ENCODE peak calls at places on chromosomes 3 and 15, in seven cellular contexts. F is HFF-Myc, H is AG04449, U is GM10248, O is pancreas, C is upper lobe of right lung, I is HepG2. L is an unnamed sample.
A peak's percentile ranks its signal among the peaks of the same experiment; 100 is the strongest.

GRCh38 chr15:55106155-55106554 is 90.6 kb downstream of the RSL24D1 start:
- DNase-seq in U (no peak), I (no peak), O (no peak), H (no peak), F (no peak), C (no peak), L (no peak)

GRCh38 chr15:77811270-77811669 is 178.6 kb upstream of the LINGO1 start:
- DNase-seq in H (no peak), C (no peak), F (no peak), U (no peak), O (no peak), I (no peak), L (no peak)

GRCh38 chr3:126342991-126343661 is 14.1 kb downstream of the KLF15 start:
- DNase-seq in H (no peak), C (peak; percentile 52), I (peak; percentile 41), U (no peak), F (no peak), O (peak; percentile 35), L (no peak)

GRCh38 chr3:22236490-22237271 is 485.7 kb upstream of the ZNF385D start:
- DNase-seq in C (no peak), H (no peak), I (no peak), U (no peak), F (no peak), O (no peak), L (no peak)

GRCh38 chr3:176078916-176079315 is 1118.4 kb downstream of the TBL1XR1 start:
- DNase-seq in C (no peak), O (no peak), U (no peak), H (peak; percentile 73), F (peak; percentile 10), I (no peak), L (no peak)

GRCh38 chr15:39444729-39445470 is 136.0 kb upstream of the THBS1 start:
- DNase-seq in I (no peak), C (no peak), U (no peak), F (no peak), H (no peak), O (no peak), L (no peak)

GRCh38 chr3:4907647-4908046 is 71.6 kb upstream of the BHLHE40 start:
- DNase-seq in U (no peak), O (no peak), H (no peak), C (no peak), F (no peak), I (no peak), L (no peak)

GRCh38 chr15:95558131-95558530 is 772.4 kb upstream of the NR2F2 start:
- DNase-seq in C (no peak), H (no peak), F (no peak), U (no peak), O (no peak), I (no peak), L (no peak)

GRCh38 chr3:49296781-49297420 is 19.9 kb upstream of the C3orf62 start:
- DNase-seq in C (no peak), I (no peak), U (no peak), F (no peak), O (no peak), H (no peak), L (no peak)

GRCh38 chr3:42752961-42753360 is 20.1 kb downstream of the CCDC13 start:
- DNase-seq in U (no peak), C (no peak), H (no peak), F (no peak), I (no peak), O (no peak), L (no peak)

GRCh38 chr15:89136818-89137772 is 48.8 kb downstream of the ABHD2 start:
- DNase-seq in F (no peak), I (peak; percentile 95), U (no peak), H (no peak), O (no peak), C (no peak), L (no peak)

GRCh38 chr15:100115066-100115710 is 226.6 kb downstream of the ADAMTS17 start:
- DNase-seq in I (no peak), C (peak; percentile 46), H (no peak), U (no peak), O (no peak), F (no peak), L (no peak)

GRCh38 chr3:74561881-74562280 is 52.6 kb downstream of the CNTN3 start:
- DNase-seq in U (no peak), O (no peak), I (no peak), H (peak; percentile 44), C (no peak), F (no peak), L (no peak)

GRCh38 chr3:192772495-192772894 is 45.2 kb upstream of the FGF12 start:
- DNase-seq in C (no peak), O (no peak), U (peak; percentile 15), I (peak; percentile 2), F (no peak), H (peak; percentile 10), L (no peak)

GRCh38 chr3:99972380-99973104 is 141.8 kb downstream of the FILIP1L start:
- DNase-seq in U (no peak), O (no peak), F (no peak), H (no peak), I (no peak), C (no peak), L (no peak)

GRCh38 chr3:138082085-138082991 is 33.1 kb downstream of the DZIP1L start:
- DNase-seq in I (peak; percentile 22), C (no peak), F (peak; percentile 83), O (no peak), H (peak; percentile 46), U (no peak), L (no peak)

GRCh38 chr3:46946416-46946815 is 30.1 kb downstream of the CCDC12 start:
- DNase-seq in C (no peak), I (no peak), H (no peak), F (no peak), O (peak; percentile 78), U (no peak), L (no peak)

GRCh38 chr15:28084547-28084946 is 14.6 kb downstream of the OCA2 start:
- DNase-seq in H (no peak), I (no peak), U (no peak), F (no peak), O (no peak), C (no peak), L (no peak)

GRCh38 chr3:13072239-13073041 is 789 bp downstream of the IQSEC1 start:
- DNase-seq in O (no peak), U (peak; percentile 73), C (no peak), F (no peak), I (no peak), H (no peak), L (peak; percentile 80)

GRCh38 chr3:102471001-102471400 is 36.2 kb downstream of the ZPLD1 start:
- DNase-seq in O (no peak), H (no peak), F (no peak), U (no peak), I (no peak), C (no peak), L (peak; percentile 4)

GRCh38 chr15:83698294-83698693 is 44.4 kb downstream of the ADAMTSL3 start:
- DNase-seq in U (no peak), I (no peak), F (no peak), H (no peak), O (peak; percentile 22), C (no peak), L (no peak)

GRCh38 chr3:13014755-13015285 is 58.4 kb downstream of the IQSEC1 start:
- DNase-seq in U (no peak), O (no peak), H (no peak), I (no peak), F (no peak), C (no peak), L (no peak)

GRCh38 chr15:59166601-59167265 is 39.9 kb upstream of the LDHAL6B start:
- DNase-seq in O (no peak), I (no peak), U (no peak), F (no peak), H (no peak), C (peak; percentile 60), L (no peak)

GRCh38 chr15:64503197-64503596 is 42.8 kb downstream of the ZNF609 start:
- DNase-seq in C (no peak), O (no peak), U (no peak), F (no peak), I (no peak), H (no peak), L (peak; percentile 5)

GRCh38 chr3:51669241-51670052 is 1.6 kb upstream of the TEX264 start:
- DNase-seq in O (peak; percentile 92), F (peak; percentile 71), U (peak; percentile 75), C (peak; percentile 93), I (peak; percentile 73), H (peak; percentile 44), L (peak; percentile 83)

GRCh38 chr15:62928996-62929350 is 113.6 kb upstream of the TPM1 start:
- DNase-seq in U (no peak), I (peak; percentile 13), F (no peak), H (no peak), C (no peak), O (no peak), L (no peak)

GRCh38 chr3:155233213-155233612 is 60.3 kb downstream of the STRIT1 start:
- DNase-seq in C (no peak), O (no peak), F (no peak), H (no peak), U (no peak), I (no peak), L (no peak)

GRCh38 chr3:169158379-169158778 is 505.1 kb downstream of the MECOM start:
- DNase-seq in C (no peak), U (no peak), I (no peak), O (no peak), F (no peak), H (no peak), L (peak; percentile 16)
- TF ChIP-seq CTCF in C (no peak), U (no peak), I (no peak), O (no peak), F (no peak), H (no peak), L (no peak)

DNA sequence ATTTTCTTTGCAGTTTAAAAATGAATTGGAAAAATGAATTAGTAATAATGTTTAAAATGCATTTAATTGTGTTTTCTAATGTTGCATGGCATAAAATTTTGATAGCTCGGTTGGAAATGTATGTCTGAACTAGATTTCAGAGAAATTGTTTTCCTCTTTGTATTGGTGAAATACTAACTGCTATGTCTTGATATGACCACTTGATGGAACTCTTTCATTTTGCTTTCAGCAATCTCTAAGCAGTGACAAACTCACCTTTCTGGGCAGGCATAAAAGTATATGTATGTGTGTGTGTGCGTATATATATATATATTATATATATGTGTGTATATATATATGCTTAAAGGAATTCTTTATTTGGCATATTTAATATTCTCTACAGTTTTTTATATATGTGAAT is 239.3 kb upstream of the ZNF717 start:
- DNase-seq in H (no peak), I (peak; percentile 3), C (no peak), U (no peak), F (no peak), O (no peak), L (peak; percentile 3)
- TF ChIP-seq CTCF in H (peak; percentile 34), I (peak; percentile 39), C (peak; percentile 41), U (peak; percentile 28), F (no peak), O (peak; percentile 16), L (peak; percentile 63)

GRCh38 chr3:169058681-169059080 is 604.8 kb downstream of the MECOM start:
- DNase-seq in U (no peak), H (no peak), I (no peak), C (no peak), F (no peak), O (no peak), L (no peak)
- TF ChIP-seq CTCF in U (no peak), H (no peak), I (no peak), C (no peak), F (no peak), O (no peak), L (no peak)

DNA sequence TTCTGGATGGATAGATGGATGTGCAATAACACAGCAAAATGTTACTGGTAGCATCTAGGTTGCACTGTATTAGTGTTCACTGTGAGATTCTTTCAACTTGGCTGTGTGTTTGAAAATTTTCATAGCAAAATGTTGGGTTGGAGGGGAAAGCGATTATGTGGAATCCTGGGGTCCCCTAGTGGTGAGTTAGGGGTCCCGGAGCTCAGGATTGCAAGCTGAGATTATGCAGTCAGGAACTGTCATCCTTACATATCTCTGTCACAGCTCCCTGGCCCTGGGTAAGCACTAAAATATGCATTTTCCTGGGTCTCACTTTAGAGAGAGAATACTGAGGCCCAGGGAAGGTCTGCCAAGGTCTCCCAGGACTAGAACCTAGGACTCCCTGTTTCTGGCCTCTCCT is 77.2 kb downstream of the CEMIP start:
- DNase-seq in H (no peak), F (no peak), U (no peak), C (no peak), I (peak; percentile 69), O (no peak), L (peak; percentile 16)
- TF ChIP-seq CTCF in H (peak; percentile 13), F (peak; percentile 54), U (no peak), C (peak; percentile 27), I (peak; percentile 75), O (no peak), L (peak; percentile 67)

L was measured in OCI-LY7.